ENCODE peak calls at places on chromosomes 11 and 22, in four cellular contexts. One of them, this sample, is unnamed.

GRCh38 chr11:110472858-110473257 is 43.1 kb downstream of the FDX1 start:
- DNase-seq in HepG2: no peak
- DNase-seq in K562: no peak
- DNase-seq in GM12892: no peak
- DNase-seq in this sample: no peak

GRCh38 chr22:48316876-48317250 is 1510.8 kb downstream of the BRD1 start:
- DNase-seq in HepG2: no peak
- DNase-seq in K562: no peak
- DNase-seq in GM12892: no peak
- DNase-seq in this sample: no peak

GRCh38 chr22:46043816-46044717 is 67.1 kb upstream of the WNT7B start:
- DNase-seq in HepG2: no peak
- DNase-seq in K562: no peak
- DNase-seq in GM12892: no peak
- DNase-seq in this sample: no peak

GRCh38 chr11:57240007-57240406 is 3.0 kb upstream of the APLNR start:
- DNase-seq in HepG2: no peak
- DNase-seq in K562: no peak
- DNase-seq in GM12892: no peak
- DNase-seq in this sample: no peak

GRCh38 chr22:37043828-37044538 is 7.6 kb upstream of the KCTD17 start:
- DNase-seq in HepG2: peak
- DNase-seq in K562: peak
- DNase-seq in GM12892: peak
- DNase-seq in this sample: peak

GRCh38 chr11:75450826-75451783 is 18.1 kb upstream of the KLHL35 start:
- DNase-seq in HepG2: no peak
- DNase-seq in K562: peak
- DNase-seq in GM12892: peak
- DNase-seq in this sample: peak

GRCh38 chr11:110907629-110908028 is 195.4 kb upstream of the ARHGAP20 start:
- DNase-seq in HepG2: no peak
- DNase-seq in K562: no peak
- DNase-seq in GM12892: no peak
- DNase-seq in this sample: no peak

GRCh38 chr11:106152013-106152412 is 74.6 kb downstream of the AASDHPPT start:
- DNase-seq in HepG2: no peak
- DNase-seq in K562: no peak
- DNase-seq in GM12892: no peak
- DNase-seq in this sample: no peak

GRCh38 chr11:2296913-2297622 is 4.7 kb downstream of the C11orf21 start:
- DNase-seq in HepG2: no peak
- DNase-seq in K562: no peak
- DNase-seq in GM12892: no peak
- DNase-seq in this sample: no peak

GRCh38 chr11:123063396-123064267 is 1.7 kb upstream of the HSPA8 start:
- DNase-seq in HepG2: peak
- DNase-seq in K562: no peak
- DNase-seq in GM12892: no peak
- DNase-seq in this sample: no peak

GRCh38 chr22:30667092-30667485 is 586 bp downstream of the DUSP18 start:
- DNase-seq in HepG2: peak
- DNase-seq in K562: no peak
- DNase-seq in GM12892: no peak
- DNase-seq in this sample: no peak

GRCh38 chr11:59173964-59174663 is 2.2 kb downstream of the DTX4 start:
- DNase-seq in HepG2: peak
- DNase-seq in K562: no peak
- DNase-seq in GM12892: no peak
- DNase-seq in this sample: no peak

GRCh38 chr11:122517403-122518379 is 137.8 kb upstream of the UBASH3B start:
- DNase-seq in HepG2: no peak
- DNase-seq in K562: no peak
- DNase-seq in GM12892: no peak
- DNase-seq in this sample: no peak

GRCh38 chr22:26041931-26042330 is 127.3 kb upstream of the SEZ6L start:
- DNase-seq in HepG2: no peak
- DNase-seq in K562: no peak
- DNase-seq in GM12892: no peak
- DNase-seq in this sample: no peak

GRCh38 chr11:72778535-72779494 is 15.0 kb downstream of the STARD10 start:
- DNase-seq in HepG2: peak
- DNase-seq in K562: no peak
- DNase-seq in GM12892: no peak
- DNase-seq in this sample: no peak

GRCh38 chr11:129012880-129013279 is 70.2 kb upstream of the TP53AIP1 start:
- DNase-seq in HepG2: no peak
- DNase-seq in K562: no peak
- DNase-seq in GM12892: no peak
- DNase-seq in this sample: no peak

GRCh38 chr11:30876656-30877371 is 290.7 kb upstream of the MPPED2 start:
- DNase-seq in HepG2: no peak
- DNase-seq in K562: no peak
- DNase-seq in GM12892: no peak
- DNase-seq in this sample: no peak

GRCh38 chr22:49958961-49959781 is 1.4 kb upstream of the PIM3 start:
- DNase-seq in HepG2: peak
- DNase-seq in K562: peak
- DNase-seq in GM12892: no peak
- DNase-seq in this sample: no peak

GRCh38 chr11:1509626-1510255 is 23.2 kb upstream of the MOB2 start:
- DNase-seq in HepG2: no peak
- DNase-seq in K562: no peak
- DNase-seq in GM12892: no peak
- DNase-seq in this sample: no peak

GRCh38 chr22:36900225-36900624 is 13.2 kb upstream of the CSF2RB start:
- DNase-seq in HepG2: no peak
- DNase-seq in K562: no peak
- DNase-seq in GM12892: no peak
- DNase-seq in this sample: no peak

GRCh38 chr11:8989411-8989810 is 14.4 kb downstream of the NRIP3 start:
- DNase-seq in HepG2: no peak
- DNase-seq in K562: peak
- DNase-seq in GM12892: no peak
- DNase-seq in this sample: no peak

GRCh38 chr11:34747261-34747660 is 126.4 kb downstream of the EHF start:
- DNase-seq in HepG2: no peak
- DNase-seq in K562: no peak
- DNase-seq in GM12892: no peak
- DNase-seq in this sample: no peak

GRCh38 chr11:126669416-126669815 is 313.9 kb downstream of the ST3GAL4 start:
- DNase-seq in HepG2: no peak
- DNase-seq in K562: no peak
- DNase-seq in GM12892: no peak
- DNase-seq in this sample: no peak

GRCh38 chr11:36411202-36411640 is 98.9 kb downstream of the TRAF6 start:
- DNase-seq in HepG2: no peak
- DNase-seq in K562: no peak
- DNase-seq in GM12892: no peak
- DNase-seq in this sample: no peak

GRCh38 chr11:16603245-16603644 is 135.2 kb upstream of the C11orf58 start:
- DNase-seq in HepG2: no peak
- DNase-seq in K562: peak
- DNase-seq in GM12892: no peak
- DNase-seq in this sample: no peak

GRCh38 chr11:121625784-121626506 is 173.2 kb upstream of the SORL1-AS1 start:
- DNase-seq in HepG2: no peak
- DNase-seq in K562: no peak
- DNase-seq in GM12892: no peak
- DNase-seq in this sample: no peak

GRCh38 chr11:10091314-10092045 is 202.5 kb downstream of the SBF2 start:
- DNase-seq in HepG2: no peak
- DNase-seq in K562: no peak
- DNase-seq in GM12892: no peak
- DNase-seq in this sample: no peak

GRCh38 chr11:64056213-64056785 is 20.6 kb downstream of the FLRT1 start:
- DNase-seq in HepG2: no peak
- DNase-seq in K562: no peak
- DNase-seq in GM12892: no peak
- DNase-seq in this sample: no peak

GRCh38 chr11:83220279-83220678 is 26.8 kb downstream of the ANKRD42 start:
- DNase-seq in HepG2: no peak
- DNase-seq in K562: no peak
- DNase-seq in GM12892: no peak
- DNase-seq in this sample: no peak

GRCh38 chr11:116643521-116643920 is 129.3 kb downstream of the BUD13 start:
- DNase-seq in HepG2: no peak
- DNase-seq in K562: no peak
- DNase-seq in GM12892: no peak
- DNase-seq in this sample: no peak

GRCh38 chr22:25139062-25139461 is 60.6 kb upstream of the CRYBB3 start:
- DNase-seq in HepG2: no peak
- DNase-seq in K562: no peak
- DNase-seq in GM12892: no peak
- DNase-seq in this sample: no peak

GRCh38 chr11:47415949-47416472 is 7.6 kb downstream of the SLC39A13 start:
- DNase-seq in HepG2: no peak
- DNase-seq in K562: no peak
- DNase-seq in GM12892: no peak
- DNase-seq in this sample: no peak

GRCh38 chr11:35689081-35689996 is 26.8 kb downstream of the TRIM44 start:
- DNase-seq in HepG2: no peak
- DNase-seq in K562: no peak
- DNase-seq in GM12892: no peak
- DNase-seq in this sample: no peak

GRCh38 chr11:133797542-133797941 is 47.8 kb downstream of the SPATA19 start:
- DNase-seq in HepG2: no peak
- DNase-seq in K562: no peak
- DNase-seq in GM12892: no peak
- DNase-seq in this sample: no peak

GRCh38 chr11:112128483-112129121 is 35.3 kb downstream of the IL18 start:
- DNase-seq in HepG2: no peak
- DNase-seq in K562: no peak
- DNase-seq in GM12892: no peak
- DNase-seq in this sample: no peak

DNA sequence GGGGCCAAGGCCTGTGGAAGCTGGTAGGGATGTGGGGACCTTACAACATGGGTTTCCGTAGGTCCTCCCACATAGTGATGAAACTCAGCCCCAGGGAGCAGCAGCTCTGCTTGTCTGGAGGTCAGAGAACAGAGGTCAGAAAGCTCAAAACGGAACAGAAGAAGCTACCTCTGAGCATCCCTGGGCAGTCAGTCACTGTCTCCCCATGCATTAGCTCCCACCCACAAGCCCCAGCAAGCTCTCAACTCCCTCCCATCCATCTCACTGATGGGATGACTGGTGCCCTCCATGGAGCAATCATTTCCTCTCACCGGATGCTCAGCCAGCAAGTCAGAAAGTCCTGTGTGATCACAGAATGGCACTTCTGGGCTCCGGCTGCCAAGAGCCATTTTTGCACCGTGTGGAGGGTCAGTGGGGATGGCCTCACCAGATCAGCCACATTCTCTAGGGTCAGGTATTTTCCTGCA is 1.9 kb downstream of the TPP1 start:
- DNase-seq in HepG2: no peak
- DNase-seq in K562: no peak
- DNase-seq in GM12892: no peak
- DNase-seq in this sample: no peak
- TF ChIP-seq TAF1 in HepG2: no peak
- TF ChIP-seq TAF1 in K562: no peak
- TF ChIP-seq TAF1 in GM12892: no peak
- TF ChIP-seq TAF1 in this sample: no peak

GRCh38 chr11:66006134-66006890 is 4.0 kb downstream of the BANF1 start:
- DNase-seq in HepG2: no peak
- DNase-seq in K562: no peak
- DNase-seq in GM12892: no peak
- DNase-seq in this sample: no peak

GRCh38 chr11:66004186-66004585 is 1.9 kb downstream of the BANF1 start:
- DNase-seq in HepG2: no peak
- DNase-seq in K562: no peak
- DNase-seq in GM12892: no peak
- DNase-seq in this sample: no peak

GRCh38 chr11:66002648-66003225 is 434 bp downstream of the BANF1 start:
- DNase-seq in HepG2: peak
- DNase-seq in K562: peak
- DNase-seq in GM12892: peak
- DNase-seq in this sample: peak

GRCh38 chr11:66003291-66003690 is 988 bp downstream of the BANF1 start:
- DNase-seq in HepG2: no peak
- DNase-seq in K562: no peak
- DNase-seq in GM12892: no peak
- DNase-seq in this sample: no peak

DNA sequence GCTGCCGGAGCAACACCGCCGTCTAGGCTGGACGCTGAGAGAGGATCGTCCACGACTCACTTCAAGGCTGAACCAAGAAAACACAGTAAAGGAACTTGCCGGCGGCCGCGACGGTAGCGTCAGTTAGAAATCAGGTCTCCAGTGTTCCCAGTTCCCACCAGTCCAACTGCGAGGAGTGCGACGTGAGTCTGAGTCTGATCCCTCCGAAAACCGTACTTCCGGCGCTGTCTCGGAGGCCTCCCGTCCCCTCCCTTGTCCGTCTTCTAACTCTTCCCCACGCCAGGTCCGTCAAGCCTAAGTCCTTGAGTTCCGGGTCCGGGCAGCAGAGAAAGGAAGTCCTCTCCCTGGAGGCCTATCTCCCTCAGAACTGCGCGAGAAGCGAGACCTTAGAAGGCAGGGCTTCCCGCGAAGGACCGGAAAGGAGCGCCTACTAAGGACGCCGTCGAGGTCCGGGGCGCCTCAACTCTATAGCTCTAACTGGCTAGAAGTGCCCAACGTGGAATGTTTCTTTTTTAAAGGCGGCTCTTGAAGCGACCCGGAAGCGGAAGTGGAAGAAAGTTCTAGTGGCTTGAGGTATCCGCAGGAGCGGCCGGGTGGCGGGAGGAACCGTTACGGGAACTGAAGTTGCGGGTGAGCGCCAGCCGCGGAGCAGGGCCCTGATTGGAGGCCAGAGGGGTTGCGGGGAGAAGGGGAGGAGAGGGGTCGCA is at the start of the genes BANF1 and EIF1AD:
- DNase-seq in HepG2: peak
- DNase-seq in K562: peak
- DNase-seq in GM12892: peak
- DNase-seq in this sample: peak
- TF ChIP-seq POLR2A in HepG2: peak
- TF ChIP-seq POLR2A in K562: peak
- TF ChIP-seq POLR2A in GM12892: peak
- TF ChIP-seq POLR2A in this sample: peak

GRCh38 chr11:96282846-96283245 is 60.1 kb downstream of the MAML2 start:
- DNase-seq in HepG2: no peak
- DNase-seq in K562: no peak
- DNase-seq in GM12892: no peak
- DNase-seq in this sample: no peak
- TF ChIP-seq TAF1 in HepG2: no peak
- TF ChIP-seq TAF1 in K562: no peak
- TF ChIP-seq TAF1 in GM12892: no peak
- TF ChIP-seq TAF1 in this sample: no peak

DNA sequence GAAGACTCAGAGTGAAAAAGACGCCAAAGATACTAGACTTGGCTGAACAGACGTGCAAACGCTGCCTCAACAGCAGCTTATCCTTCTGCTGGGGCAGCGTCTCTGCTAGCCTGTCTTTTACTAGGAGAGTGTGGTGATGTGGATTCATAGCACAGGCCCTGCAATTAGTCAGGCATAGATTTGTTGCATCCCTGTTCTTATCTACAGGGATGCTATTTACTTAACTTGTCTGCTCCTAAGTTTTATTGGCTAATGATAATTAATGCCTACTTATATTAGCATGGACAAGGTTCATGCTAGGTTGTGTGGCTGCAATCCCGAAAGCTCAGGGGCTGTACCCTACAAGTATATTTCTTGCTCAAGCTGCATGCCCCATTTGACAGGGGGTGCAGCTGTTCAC is 686.0 kb upstream of the API5 start:
- DNase-seq in HepG2: no peak
- DNase-seq in K562: no peak
- DNase-seq in GM12892: no peak
- DNase-seq in this sample: no peak
- TF ChIP-seq POLR2A in HepG2: no peak
- TF ChIP-seq POLR2A in K562: no peak
- TF ChIP-seq POLR2A in GM12892: no peak
- TF ChIP-seq POLR2A in this sample: no peak